ENCODE peak calls at places on chromosomes 4 and X, in ten cellular contexts. R is suprapubic skin; E is stimulated activated CD4-positive, alpha-beta T cell treated with anti-CD3 and anti-CD28 coated beads, Interleukin-4, amount 100 ng/mL, for 48 hours; M is amygdala; P is T-helper 2 cell; L is ELR; T is left ventricle myocardium inferior; Z is activated CD4-positive, alpha-beta T cell treated with anti-CD3 and anti-CD28 coated beads for 24 hours; Y is NCI-H1694; X is heart right ventricle. I is an unnamed sample.

GRCh38 chr4:24472514-24473308 is 111.6 kb downstream of the DHX15 start:
- DNase-seq in R (peak; percentile 83), E (no peak), M (peak; percentile 56), P (peak; percentile 48), L (peak; percentile 82), T (peak; percentile 87), Z (peak; percentile 30), Y (peak; percentile 50), X (peak; percentile 83), I (peak; percentile 82)

GRCh38 chr4:29540439-29541102 is 1179.6 kb upstream of the PCDH7 start:
- DNase-seq in R (no peak), E (no peak), M (no peak), P (no peak), L (peak; percentile 46), T (no peak), Z (no peak), Y (no peak), X (no peak), I (no peak)

GRCh38 chrX:17632942-17633341 is 104.4 kb upstream of the SCML1 start:
- DNase-seq in R (no peak), E (no peak), M (no peak), P (no peak), L (peak; percentile 42), T (no peak), Z (no peak), Y (no peak), X (no peak), I (no peak)

GRCh38 chr4:176792348-176793059 is at the start of gene VEGFC:
- DNase-seq in R (peak; percentile 80), E (no peak), M (no peak), P (no peak), L (peak; percentile 82), T (peak; percentile 68), Z (no peak), Y (no peak), X (peak; percentile 64), I (peak; percentile 32)

GRCh38 chrX:151030845-151031244 is 47.7 kb downstream of the HMGB3 start:
- DNase-seq in R (no peak), E (no peak), M (no peak), P (no peak), L (no peak), T (no peak), Z (no peak), Y (no peak), X (no peak), I (no peak)

GRCh38 chr4:87697272-87697671 is 47.2 kb downstream of the DMP1 start:
- DNase-seq in R (no peak), E (no peak), M (no peak), P (no peak), L (no peak), T (no peak), Z (no peak), Y (no peak), X (no peak), I (no peak)

GRCh38 chr4:1207603-1208265 is 35.4 kb upstream of the SPON2 start:
- DNase-seq in R (peak; percentile 83), E (no peak), M (peak; percentile 73), P (no peak), L (no peak), T (peak; percentile 76), Z (no peak), Y (peak; percentile 27), X (peak; percentile 75), I (no peak)

GRCh38 chr4:5051692-5052423 is 578 bp downstream of the STK32B start:
- DNase-seq in R (no peak), E (no peak), M (no peak), P (no peak), L (peak; percentile 16), T (no peak), Z (no peak), Y (no peak), X (peak; percentile 19), I (no peak)

GRCh38 chr4:53706422-53707032 is 115.2 kb upstream of the LNX1 start:
- DNase-seq in R (no peak), E (no peak), M (no peak), P (no peak), L (peak; percentile 70), T (no peak), Z (no peak), Y (peak; percentile 21), X (no peak), I (no peak)

GRCh38 chrX:53318766-53319353 is 37.5 kb upstream of the IQSEC2 start:
- DNase-seq in R (no peak), E (no peak), M (no peak), P (no peak), L (no peak), T (no peak), Z (no peak), Y (no peak), X (no peak), I (no peak)

GRCh38 chr4:30840571-30840970 is 120.4 kb downstream of the PCDH7 start:
- DNase-seq in R (no peak), E (no peak), M (no peak), P (no peak), L (peak; percentile 17), T (no peak), Z (no peak), Y (no peak), X (no peak), I (no peak)

GRCh38 chr4:144575181-144575580 is 70.8 kb upstream of the HHIP start:
- DNase-seq in R (no peak), E (no peak), M (peak; percentile 12), P (no peak), L (no peak), T (no peak), Z (no peak), Y (no peak), X (no peak), I (no peak)

GRCh38 chr4:60042231-60042652 is 1157.9 kb upstream of the ADGRL3 start:
- DNase-seq in R (no peak), E (no peak), M (no peak), P (no peak), L (no peak), T (no peak), Z (no peak), Y (no peak), X (no peak), I (no peak)

GRCh38 chr4:57233391-57233790 is 123.2 kb upstream of the IGFBP7 start:
- DNase-seq in R (no peak), E (no peak), M (no peak), P (no peak), L (peak; percentile 67), T (no peak), Z (no peak), Y (no peak), X (no peak), I (no peak)

GRCh38 chr4:118888666-118889312 is at the start of gene SYNPO2:
- DNase-seq in R (peak; percentile 85), E (peak; percentile 28), M (peak; percentile 26), P (peak; percentile 5), L (peak; percentile 88), T (peak; percentile 86), Z (peak; percentile 19), Y (no peak), X (peak; percentile 84), I (peak; percentile 73)

GRCh38 chr4:98659106-98659592 is 738 bp upstream of the TSPAN5 start:
- DNase-seq in R (no peak), E (no peak), M (no peak), P (no peak), L (peak; percentile 70), T (no peak), Z (no peak), Y (peak; percentile 10), X (no peak), I (no peak)

GRCh38 chr4:73705056-73705432 is 35.3 kb upstream of the CXCL8 start:
- DNase-seq in R (no peak), E (no peak), M (no peak), P (no peak), L (peak; percentile 93), T (no peak), Z (no peak), Y (no peak), X (no peak), I (no peak)

GRCh38 chrX:15973299-15973698 is 118.7 kb upstream of the AP1S2 start:
- DNase-seq in R (no peak), E (peak; percentile 0), M (peak; percentile 32), P (no peak), L (peak; percentile 56), T (no peak), Z (no peak), Y (peak; percentile 20), X (no peak), I (peak; percentile 18)

GRCh38 chrX:151359931-151360871 is 36.8 kb upstream of the VMA21 start:
- DNase-seq in R (no peak), E (peak; percentile 21), M (no peak), P (peak; percentile 11), L (peak; percentile 36), T (no peak), Z (peak; percentile 22), Y (no peak), X (peak; percentile 30), I (no peak)

GRCh38 chrX:80876877-80877276 is 67.2 kb upstream of the BRWD3 start:
- DNase-seq in R (no peak), E (no peak), M (no peak), P (no peak), L (peak; percentile 40), T (no peak), Z (no peak), Y (peak; percentile 53), X (no peak), I (no peak)

GRCh38 chr4:145679991-145680455 is at the start of gene C4orf51:
- DNase-seq in R (no peak), E (no peak), M (no peak), P (no peak), L (peak; percentile 41), T (no peak), Z (no peak), Y (no peak), X (no peak), I (peak; percentile 68)

GRCh38 chr4:109658871-109659410 is 44.3 kb downstream of the CASP6 start:
- DNase-seq in R (no peak), E (no peak), M (no peak), P (no peak), L (no peak), T (no peak), Z (no peak), Y (no peak), X (no peak), I (no peak)

GRCh38 chr4:110049951-110050925 is 137.6 kb downstream of the EGF start:
- DNase-seq in R (no peak), E (peak; percentile 23), M (peak; percentile 7), P (peak; percentile 9), L (peak; percentile 54), T (no peak), Z (peak; percentile 33), Y (no peak), X (no peak), I (no peak)

GRCh38 chrX:36642052-36642451 is 366.1 kb upstream of the FAM47C start:
- DNase-seq in R (no peak), E (no peak), M (no peak), P (no peak), L (no peak), T (no peak), Z (no peak), Y (no peak), X (no peak), I (no peak)

GRCh38 chrX:47607091-47607490 is 12.6 kb downstream of the SYN1 start:
- DNase-seq in R (no peak), E (no peak), M (no peak), P (no peak), L (no peak), T (no peak), Z (no peak), Y (no peak), X (no peak), I (no peak)

GRCh38 chrX:18598413-18598812 is 73.5 kb downstream of the RS1 start:
- DNase-seq in R (no peak), E (no peak), M (no peak), P (no peak), L (no peak), T (no peak), Z (no peak), Y (no peak), X (no peak), I (no peak)

GRCh38 chr4:38185406-38185805 is 225.2 kb downstream of the PTTG2 start:
- DNase-seq in R (no peak), E (no peak), M (peak; percentile 51), P (no peak), L (no peak), T (no peak), Z (no peak), Y (no peak), X (no peak), I (no peak)

GRCh38 chr4:98482847-98483806 is 175.3 kb downstream of the TSPAN5 start:
- DNase-seq in R (no peak), E (peak; percentile 33), M (no peak), P (no peak), L (peak; percentile 86), T (no peak), Z (peak; percentile 18), Y (no peak), X (no peak), I (no peak)